ENCODE peak calls at places on chromosome 10, in ten cellular contexts. M is thoracic aorta; L is ecto neural progenitor cell; S is memory B cell; E is iPS DF 6.9; Z is suprapubic skin; H is NCI-H2171; I is stimulated activated naive CD8-positive, alpha-beta T cell treated with anti-CD3 and anti-CD28 coated beads, Interleukin-15, amount 100 ng/mL, for 72 hours; T is Right ventricle myocardium superior; P is coronary artery. C is an unnamed sample.

GRCh38 chr10:66888237-66888636 is 37.6 kb upstream of the LRRTM3 start:
- DNase-seq in M (no peak), L (no peak), S (no peak), E (no peak), Z (no peak), H (no peak), I (no peak), T (no peak), P (no peak), C (no peak)

GRCh38 chr10:63487990-63488389 is 22.2 kb upstream of the JMJD1C start:
- DNase-seq in M (no peak), L (no peak), S (no peak), E (no peak), Z (no peak), H (no peak), I (no peak), T (no peak), P (no peak), C (no peak)

GRCh38 chr10:5510281-5511072 is 11.1 kb upstream of the CALML5 start:
- DNase-seq in M (no peak), L (no peak), S (no peak), E (no peak), Z (no peak), H (no peak), I (no peak), T (no peak), P (no peak), C (no peak)

GRCh38 chr10:82757907-82758306 is 882.9 kb downstream of the NRG3 start:
- DNase-seq in M (no peak), L (no peak), S (no peak), E (no peak), Z (no peak), H (peak), I (no peak), T (no peak), P (no peak), C (no peak)

GRCh38 chr10:61330669-61331068 is 122.5 kb downstream of the TMEM26 start:
- DNase-seq in M (no peak), L (no peak), S (no peak), E (no peak), Z (no peak), H (peak), I (no peak), T (no peak), P (no peak), C (no peak)

GRCh38 chr10:118974951-118975350 is 54.6 kb upstream of the NANOS1 start:
- DNase-seq in M (no peak), L (no peak), S (no peak), E (no peak), Z (peak), H (no peak), I (no peak), T (no peak), P (no peak), C (peak)

GRCh38 chr10:79444243-79445119 is 943 bp downstream of the ZCCHC24 start:
- DNase-seq in M (no peak), L (peak), S (peak), E (no peak), Z (peak), H (peak), I (peak), T (peak), P (peak), C (no peak)

GRCh38 chr10:17795807-17796596 is 13.1 kb upstream of the MRC1 start:
- DNase-seq in M (no peak), L (no peak), S (no peak), E (no peak), Z (no peak), H (no peak), I (no peak), T (no peak), P (no peak), C (no peak)

GRCh38 chr10:113459672-113460280 is 93.1 kb upstream of the HABP2 start:
- DNase-seq in M (no peak), L (no peak), S (no peak), E (no peak), Z (no peak), H (no peak), I (no peak), T (no peak), P (no peak), C (no peak)

GRCh38 chr10:96902117-96902516 is 70.0 kb downstream of the LCOR start:
- DNase-seq in M (no peak), L (no peak), S (no peak), E (no peak), Z (no peak), H (no peak), I (no peak), T (no peak), P (no peak), C (no peak)

GRCh38 chr10:129131439-129132122 is 335.5 kb upstream of the MGMT start:
- DNase-seq in M (no peak), L (peak), S (no peak), E (no peak), Z (no peak), H (no peak), I (no peak), T (no peak), P (no peak), C (no peak)

GRCh38 chr10:95363303-95363912 is 72.6 kb upstream of the PDLIM1 start:
- DNase-seq in M (no peak), L (no peak), S (peak), E (peak), Z (no peak), H (peak), I (peak), T (no peak), P (no peak), C (peak)

C was measured in SJSA1.